ENCODE peak calls at places on chromosome 10, in four cellular contexts. F is HepG2, E is GM12878, W is K562. Y is an unnamed sample.

GRCh38 chr10:78214931-78215330 is 181.3 kb downstream of the RPS24 start:
- DNase-seq in W (no peak), F (no peak), E (no peak), Y (no peak)

GRCh38 chr10:45224219-45224841 is 91.1 kb downstream of the OR13A1 start:
- DNase-seq in E (no peak), F (no peak), W (no peak), Y (no peak)

GRCh38 chr10:70958396-70958795 is 70.0 kb upstream of the PCBD1 start:
- DNase-seq in W (no peak), E (no peak), F (no peak), Y (no peak)

GRCh38 chr10:27088263-27089044 is 11.8 kb downstream of the ANKRD26 start:
- DNase-seq in W (no peak), E (no peak), F (peak; percentile 67), Y (no peak)

GRCh38 chr10:2387672-2388071 is 650.3 kb upstream of the ADARB2 start:
- DNase-seq in F (no peak), E (no peak), W (no peak), Y (no peak)

GRCh38 chr10:104445359-104445758 is 91.7 kb downstream of the CFAP58 start:
- DNase-seq in F (no peak), W (no peak), E (no peak), Y (no peak)

GRCh38 chr10:58152698-58153263 is 114.9 kb downstream of the IPMK start:
- DNase-seq in F (peak; percentile 51), E (no peak), W (peak; percentile 39), Y (peak; percentile 41)

GRCh38 chr10:126646101-126646500 is 24.4 kb downstream of the C10orf90 start:
- DNase-seq in W (no peak), F (no peak), E (no peak), Y (no peak)

GRCh38 chr10:90779573-90779972 is 78.3 kb downstream of the HTR7 start:
- DNase-seq in F (peak; percentile 13), E (no peak), W (peak; percentile 6), Y (peak; percentile 8)

GRCh38 chr10:11512596-11512995 is 98.9 kb downstream of the USP6NL start:
- DNase-seq in W (no peak), E (no peak), F (no peak), Y (no peak)

GRCh38 chr10:127979566-127979965 is 72.7 kb downstream of the PTPRE start:
- DNase-seq in E (no peak), W (no peak), F (no peak), Y (no peak)

GRCh38 chr10:10644317-10645111 is 373.2 kb upstream of the CELF2 start:
- DNase-seq in E (no peak), F (no peak), W (no peak), Y (no peak)

GRCh38 chr10:117519895-117520294 is 22.7 kb upstream of the EMX2 start:
- DNase-seq in E (no peak), F (no peak), W (no peak), Y (no peak)

GRCh38 chr10:86971146-86971991 is 3.1 kb downstream of the ADIRF start:
- DNase-seq in W (no peak), E (peak; percentile 55), F (no peak), Y (peak; percentile 88)

GRCh38 chr10:124605856-124606812 is 138.0 kb downstream of the FAM53B start:
- DNase-seq in F (peak; percentile 77), E (no peak), W (no peak), Y (no peak)

GRCh38 chr10:51092402-51092801 is 18.1 kb downstream of the PRKG1 start:
- DNase-seq in F (no peak), W (no peak), E (no peak), Y (no peak)

GRCh38 chr10:110566472-110567200 is 859 bp upstream of the SMC3 start:
- DNase-seq in W (no peak), E (no peak), F (no peak), Y (no peak)

GRCh38 chr10:122054046-122055025 is 65.4 kb downstream of the TACC2 start:
- DNase-seq in E (no peak), W (peak; percentile 58), F (peak; percentile 84), Y (peak; percentile 57)

GRCh38 chr10:29007748-29008610 is 280.9 kb upstream of the LYZL1 start:
- DNase-seq in E (no peak), W (no peak), F (peak; percentile 86), Y (no peak)

GRCh38 chr10:484925-485661 is 204.4 kb downstream of the DIP2C start:
- DNase-seq in W (no peak), E (no peak), F (no peak), Y (no peak)

GRCh38 chr10:71975891-71976725 is 11.9 kb downstream of the CHST3 start:
- DNase-seq in W (no peak), F (no peak), E (no peak), Y (peak; percentile 45)

GRCh38 chr10:73552819-73553218 is 38.3 kb downstream of the USP54 start:
- DNase-seq in F (no peak), E (no peak), W (no peak), Y (no peak)

GRCh38 chr10:27500886-27501285 is 3.2 kb upstream of the RAB18 start:
- DNase-seq in E (no peak), F (no peak), W (no peak), Y (no peak)

GRCh38 chr10:26519803-26520202 is 81.7 kb downstream of the APBB1IP start:
- DNase-seq in F (no peak), W (no peak), E (no peak), Y (no peak)

GRCh38 chr10:86168256-86168655 is 198.3 kb downstream of the GRID1 start:
- DNase-seq in E (no peak), F (no peak), W (no peak), Y (no peak)

GRCh38 chr10:70901276-70901878 is 13.0 kb upstream of the PCBD1 start:
- DNase-seq in F (no peak), W (no peak), E (no peak), Y (no peak)

GRCh38 chr10:126905776-126906703 is 812 bp downstream of the DOCK1 start:
- DNase-seq in E (no peak), W (no peak), F (peak; percentile 41), Y (no peak)

GRCh38 chr10:100825946-100826660 is 80.7 kb downstream of the PAX2 start:
- DNase-seq in W (no peak), E (no peak), F (no peak), Y (no peak)

GRCh38 chr10:130902471-130902870 is 409.1 kb downstream of the TCERG1L start:
- DNase-seq in E (no peak), F (no peak), W (no peak), Y (no peak)

GRCh38 chr10:125137601-125138438 is 22.5 kb downstream of the CTBP2 start:
- DNase-seq in W (no peak), E (no peak), F (no peak), Y (no peak)

GRCh38 chr10:92208736-92209135 is 82.1 kb downstream of the CPEB3 start:
- DNase-seq in F (no peak), E (no peak), W (no peak), Y (no peak)

GRCh38 chr10:109591631-109592030 is 331.7 kb downstream of the XPNPEP1 start:
- DNase-seq in F (no peak), E (no peak), W (no peak), Y (no peak)

GRCh38 chr10:11328264-11329054 is 283.0 kb downstream of the USP6NL start:
- DNase-seq in F (no peak), E (no peak), W (no peak), Y (no peak)

DNA sequence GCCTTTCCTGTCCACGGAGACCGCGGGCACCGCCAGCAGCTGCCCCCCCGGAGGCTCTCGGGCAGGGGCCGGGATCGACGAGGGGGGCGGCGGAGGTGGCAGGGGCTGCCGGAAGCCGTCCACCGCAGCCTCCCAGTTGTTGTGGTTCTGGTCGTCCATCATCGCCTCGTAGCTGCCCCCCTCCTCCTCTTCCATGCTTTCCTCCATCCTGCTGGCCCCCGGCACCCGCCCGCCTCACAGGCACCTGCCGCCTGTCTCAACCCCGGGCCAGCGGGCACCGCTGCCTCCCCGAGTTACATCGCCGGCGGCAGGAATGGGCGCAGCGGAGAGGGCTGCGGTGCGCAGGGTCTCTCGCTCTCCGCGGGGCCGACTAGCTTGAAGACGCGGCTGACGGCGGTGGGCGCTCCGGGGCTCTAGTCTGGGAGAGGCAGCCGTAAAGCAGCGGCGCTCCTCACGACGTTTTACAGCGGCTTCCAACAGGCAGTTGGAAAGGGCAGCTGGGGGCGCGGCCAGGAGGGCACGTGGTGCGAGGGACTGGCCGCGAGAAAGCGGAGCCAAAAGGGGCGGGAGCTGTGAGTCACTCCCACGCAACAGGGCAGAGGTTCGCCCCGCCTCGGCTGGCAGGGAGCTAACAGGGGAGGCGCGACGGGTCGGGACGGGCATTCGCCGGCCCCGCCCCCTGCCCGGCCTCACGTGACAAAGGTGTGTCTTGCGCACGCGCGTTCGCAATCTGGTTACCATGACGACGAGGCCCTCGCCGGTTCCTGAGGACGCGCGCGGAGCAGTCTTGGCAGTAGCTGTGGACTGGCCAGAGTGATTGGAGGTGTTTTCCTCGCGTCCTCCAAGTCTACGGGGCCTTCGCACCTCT is at the start of gene CACUL1:
- DNase-seq in E (peak; percentile 98), F (peak; percentile 97), W (peak; percentile 96), Y (peak; percentile 100)
- TF ChIP-seq REST in E (no peak), F (peak; percentile 45), W (no peak), Y (no peak)

GRCh38 chr10:30737931-30738391 is 108.4 kb upstream of the LYZL2 start:
- DNase-seq in W (no peak), F (no peak), E (peak; percentile 85), Y (no peak)

GRCh38 chr10:30732671-30733070 is 103.1 kb upstream of the LYZL2 start:
- DNase-seq in E (no peak), W (no peak), F (no peak), Y (no peak)

GRCh38 chr10:30731963-30732362 is 102.4 kb upstream of the LYZL2 start:
- DNase-seq in E (no peak), F (no peak), W (no peak), Y (no peak)

GRCh38 chr10:30738416-30738815 is 108.9 kb upstream of the LYZL2 start:
- DNase-seq in F (no peak), W (no peak), E (no peak), Y (no peak)

DNA sequence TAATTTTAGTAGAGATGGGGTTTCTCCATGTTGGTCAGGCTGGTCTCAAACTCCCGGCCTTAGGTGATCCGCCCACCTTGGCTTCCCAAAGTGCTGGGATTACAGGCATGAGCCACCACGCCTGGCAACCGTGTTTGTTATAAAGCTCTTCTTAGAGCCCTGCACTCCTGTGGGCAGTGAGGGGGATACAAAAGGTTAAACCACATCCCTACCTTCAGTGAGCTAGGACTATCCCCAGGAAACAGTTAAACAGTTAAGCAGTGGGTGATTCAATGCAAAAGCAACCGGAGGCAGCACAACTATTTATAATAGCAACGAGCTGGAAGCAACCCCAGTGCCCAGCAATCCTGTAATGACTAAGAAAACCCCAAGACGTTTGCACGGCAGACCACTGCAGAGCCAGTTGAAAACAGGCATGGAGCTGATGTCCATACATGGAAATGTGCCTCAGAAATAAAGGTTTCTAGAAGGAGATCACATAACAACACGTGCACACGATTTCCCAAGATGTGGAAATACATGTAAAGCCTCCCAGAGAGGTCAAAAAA is 107.2 kb upstream of the LYZL2 start:
- DNase-seq in F (no peak), E (peak; percentile 94), W (no peak), Y (peak; percentile 16)
- TF ChIP-seq SP1 in F (no peak), E (peak; percentile 85), W (no peak), Y (no peak)

GRCh38 chr10:19891429-19891828 is 75.2 kb downstream of the PLXDC2 start:
- DNase-seq in E (no peak), F (no peak), W (no peak), Y (no peak)
- TF ChIP-seq REST in E (no peak), F (no peak), W (no peak), Y (no peak)

GRCh38 chr10:108566216-108567107 is 1356.8 kb downstream of the XPNPEP1 start:
- DNase-seq in W (no peak), F (no peak), E (no peak), Y (no peak)
- TF ChIP-seq SP1 in W (no peak), F (no peak), E (no peak), Y (no peak)

GRCh38 chr10:14645239-14645960 is 129.3 kb downstream of the FAM107B start:
- DNase-seq in E (peak; percentile 56), W (no peak), F (no peak), Y (no peak)
- TF ChIP-seq REST in E (no peak), W (no peak), F (no peak), Y (no peak)

GRCh38 chr10:113148899-113149298 is 198.9 kb downstream of the TCF7L2 start:
- DNase-seq in F (no peak), E (no peak), W (no peak), Y (no peak)
- TF ChIP-seq SP1 in F (no peak), E (no peak), W (no peak), Y (no peak)

Y was measured in HCT116.